ENCODE peak calls at places on chromosomes 11 and 22, in seven cellular contexts. C is GM23338, Q is Calu3, G is neural progenitor cell, K is uterus, R is IMR-90, W is choroid plexus epithelial cell. D is an unnamed sample.

GRCh38 chr11:61507012-61507768 is 1.4 kb upstream of the LRRC10B start:
- DNase-seq in C (no peak), Q (no peak), G (peak; percentile 56), K (no peak), R (no peak), W (no peak), D (no peak)

GRCh38 chr11:106208795-106209194 is 131.3 kb downstream of the AASDHPPT start:
- DNase-seq in Q (no peak), K (no peak), R (no peak), W (no peak), C (no peak), G (no peak), D (no peak)

GRCh38 chr11:95092549-95093324 is 3.1 kb downstream of the ENDOD1 start:
- DNase-seq in C (peak; percentile 57), W (peak; percentile 84), G (peak; percentile 29), R (peak; percentile 49), K (no peak), Q (peak; percentile 36), D (peak; percentile 52)

GRCh38 chr11:21927628-21928027 is 265.3 kb upstream of the ANO5 start:
- DNase-seq in R (no peak), W (no peak), K (no peak), Q (no peak), G (no peak), C (no peak), D (no peak)

GRCh38 chr11:102761646-102762238 is 18.7 kb downstream of the MMP10 start:
- DNase-seq in G (no peak), W (peak; percentile 59), K (no peak), C (peak; percentile 51), Q (no peak), R (no peak), D (peak; percentile 42)

GRCh38 chr22:26259510-26259909 is 90.2 kb downstream of the SEZ6L start:
- DNase-seq in C (peak; percentile 89), R (peak; percentile 8), W (peak; percentile 1), Q (peak; percentile 23), K (no peak), G (peak; percentile 82), D (peak; percentile 10)

GRCh38 chr11:110295487-110296225 is 758 bp downstream of the RDX start:
- DNase-seq in Q (peak; percentile 45), C (peak; percentile 74), W (peak; percentile 39), R (peak; percentile 40), K (peak; percentile 45), G (peak; percentile 79), D (peak; percentile 30)

GRCh38 chr22:30422481-30423295 is 2.9 kb upstream of the MTFP1 start:
- DNase-seq in K (peak; percentile 72), W (peak; percentile 95), G (peak; percentile 76), Q (peak; percentile 78), C (peak; percentile 76), R (peak; percentile 95), D (peak; percentile 91)

GRCh38 chr11:92259861-92260260 is 35.2 kb downstream of the FAT3 start:
- DNase-seq in R (no peak), W (no peak), Q (no peak), K (no peak), G (peak; percentile 14), C (no peak), D (no peak)

GRCh38 chr11:19946681-19947080 is 213.6 kb downstream of the DBX1 start:
- DNase-seq in G (no peak), C (no peak), W (peak; percentile 48), R (no peak), K (no peak), Q (no peak), D (no peak)

GRCh38 chr11:64754124-64754918 is 5.5 kb downstream of the PYGM start:
- DNase-seq in Q (no peak), W (no peak), C (no peak), K (no peak), R (no peak), G (no peak), D (no peak)

GRCh38 chr22:22527312-22527711 is 7.2 kb upstream of the ZNF280A start:
- DNase-seq in R (no peak), C (no peak), W (no peak), Q (no peak), G (no peak), K (no peak), D (no peak)

GRCh38 chr22:29154364-29155048 is 51.2 kb upstream of the EMID1 start:
- DNase-seq in K (peak; percentile 67), Q (peak; percentile 87), G (peak; percentile 88), W (peak; percentile 70), C (peak; percentile 85), R (peak; percentile 51), D (peak; percentile 64)

GRCh38 chr11:118996926-118997626 is 862 bp upstream of the CENATAC start:
- DNase-seq in Q (no peak), K (no peak), W (no peak), G (peak; percentile 18), C (peak; percentile 63), R (peak; percentile 44), D (peak; percentile 41)

GRCh38 chr11:44621784-44622183 is 56.3 kb downstream of the CD82 start:
- DNase-seq in R (no peak), Q (no peak), W (no peak), C (no peak), K (no peak), G (no peak), D (no peak)

GRCh38 chr22:20522828-20523117 is 15.4 kb downstream of the MED15 start:
- DNase-seq in K (no peak), C (no peak), R (no peak), Q (no peak), W (no peak), G (no peak), D (no peak)

GRCh38 chr11:10310301-10310841 is 5.5 kb downstream of the ADM start:
- DNase-seq in Q (no peak), K (no peak), G (no peak), R (peak; percentile 68), C (no peak), W (peak; percentile 77), D (peak; percentile 38)

GRCh38 chr22:27996529-27996925 is 77.5 kb upstream of the PITPNB start:
- DNase-seq in C (no peak), Q (no peak), W (no peak), G (no peak), R (no peak), K (no peak), D (no peak)

GRCh38 chr11:8039530-8040260 is 41.3 kb upstream of the TUB start:
- DNase-seq in W (no peak), R (no peak), G (no peak), Q (no peak), K (no peak), C (no peak), D (no peak)

GRCh38 chr22:21866821-21867527 is 471 bp downstream of the MAPK1 start:
- DNase-seq in R (no peak), K (peak; percentile 22), C (peak; percentile 44), G (peak; percentile 62), W (peak; percentile 20), Q (no peak), D (no peak)

GRCh38 chr22:19612866-19613572 is 88.8 kb upstream of the CLDN5 start:
- DNase-seq in G (no peak), K (no peak), W (no peak), R (no peak), Q (no peak), C (no peak), D (no peak)

GRCh38 chr11:66388746-66389386 is 17.3 kb upstream of the SLC29A2 start:
- DNase-seq in R (peak; percentile 73), C (peak; percentile 94), W (peak; percentile 90), K (no peak), G (peak; percentile 86), Q (peak; percentile 80), D (peak; percentile 80)

GRCh38 chr22:35835998-35836691 is 118.5 kb downstream of the APOL5 start:
- DNase-seq in Q (peak; percentile 35), G (peak; percentile 75), R (peak; percentile 86), C (peak; percentile 84), K (peak; percentile 61), W (peak; percentile 74), D (peak; percentile 90)

GRCh38 chr11:27710536-27710935 is 10.3 kb upstream of the BDNF start:
- DNase-seq in Q (no peak), R (peak; percentile 85), W (no peak), C (no peak), K (no peak), G (no peak), D (no peak)
- TF ChIP-seq CTCF in Q (no peak), R (no peak), W (no peak), C (no peak), K (no peak), G (no peak), D (no peak)

GRCh38 chr11:72243173-72243566 is 806 bp downstream of the PHOX2A start:
- DNase-seq in Q (no peak), K (no peak), R (no peak), C (no peak), G (no peak), W (no peak), D (no peak)
- TF ChIP-seq CTCF in Q (no peak), K (no peak), R (no peak), C (no peak), G (no peak), W (no peak), D (no peak)

GRCh38 chr22:48955351-48956311 is 872.0 kb downstream of the BRD1 start:
- DNase-seq in R (no peak), W (no peak), K (peak; percentile 3), G (no peak), C (no peak), Q (no peak), D (no peak)

GRCh38 chr22:48953830-48954229 is 873.8 kb downstream of the BRD1 start:
- DNase-seq in Q (no peak), W (no peak), C (no peak), K (no peak), G (no peak), R (no peak), D (no peak)

GRCh38 chr22:48953103-48953720 is 874.5 kb downstream of the BRD1 start:
- DNase-seq in C (no peak), R (no peak), Q (no peak), G (no peak), W (no peak), K (no peak), D (no peak)

GRCh38 chr22:48952256-48953102 is 875.2 kb downstream of the BRD1 start:
- DNase-seq in Q (no peak), R (no peak), G (no peak), C (no peak), K (peak; percentile 6), W (no peak), D (no peak)

GRCh38 chr22:48954781-48955311 is 872.8 kb downstream of the BRD1 start:
- DNase-seq in Q (no peak), K (no peak), C (no peak), G (no peak), R (no peak), W (no peak), D (no peak)
- TF ChIP-seq CTCF in Q (no peak), K (no peak), C (no peak), G (no peak), R (no peak), W (no peak), D (no peak)

GRCh38 chr11:35618497-35619029 is 303 bp downstream of the FJX1 start:
- DNase-seq in K (peak; percentile 48), C (peak; percentile 61), R (peak; percentile 51), Q (peak; percentile 64), W (peak; percentile 43), G (peak; percentile 72), D (peak; percentile 46)
- TF ChIP-seq CTCF in K (no peak), C (no peak), R (no peak), Q (no peak), W (no peak), G (peak; percentile 16), D (no peak)

GRCh38 chr11:12118940-12119339 is 8.6 kb downstream of the MICAL2 start:
- DNase-seq in G (no peak), R (peak; percentile 46), Q (no peak), K (no peak), W (no peak), C (peak; percentile 21), D (no peak)
- TF ChIP-seq CTCF in G (no peak), R (peak; percentile 23), Q (no peak), K (no peak), W (peak; percentile 48), C (no peak), D (peak; percentile 25)

D was measured in fibroblast of pulmonary artery.